ENCODE peak calls at places on chromosomes 4 and X, in four cellular contexts. X is NCI-H1436 treated with DMSO at 0.1 percent for 48 hours, D is heart left ventricle, J is left kidney. T is an unnamed sample.

GRCh38 chrX:104641176-104641575 is 75.2 kb downstream of the IL1RAPL2 start:
- DNase-seq in X (no peak), D (no peak), J (no peak), T (no peak)

GRCh38 chr4:92305148-92305877 is 1.5 kb downstream of the GRID2 start:
- DNase-seq in X (no peak), D (peak), J (peak), T (no peak)

GRCh38 chrX:85112270-85112669 is 108.6 kb downstream of the APOOL start:
- DNase-seq in X (no peak), D (no peak), J (no peak), T (no peak)

GRCh38 chrX:13266641-13267420 is 53.0 kb downstream of the ATXN3L start:
- DNase-seq in X (no peak), D (no peak), J (peak), T (no peak)

GRCh38 chr4:88865051-88865450 is 167.4 kb upstream of the NAP1L5 start:
- DNase-seq in X (no peak), D (no peak), J (no peak), T (no peak)

GRCh38 chr4:18138076-18138665 is 116.6 kb upstream of the LCORL start:
- DNase-seq in X (no peak), D (no peak), J (no peak), T (no peak)

GRCh38 chr4:157271166-157271869 is 50.8 kb downstream of the GRIA2 start:
- DNase-seq in X (no peak), D (no peak), J (no peak), T (no peak)

GRCh38 chr4:1017211-1017610 is 5.8 kb downstream of the FGFRL1 start:
- DNase-seq in X (no peak), D (no peak), J (no peak), T (no peak)

GRCh38 chr4:87251104-87251503 is 30.7 kb upstream of the KLHL8 start:
- DNase-seq in X (no peak), D (peak), J (no peak), T (no peak)

GRCh38 chr4:89939994-89940393 is 45.3 kb downstream of the MMRN1 start:
- DNase-seq in X (peak), D (peak), J (no peak), T (no peak)

GRCh38 chr4:41878991-41879491 is 56.2 kb upstream of the TMEM33 start:
- DNase-seq in X (no peak), D (no peak), J (peak), T (no peak)